ENCODE peak calls at places on chromosomes 3 and 15, in six cellular contexts. G is stomach, J is HCT116, F is fibroblast of villous mesenchyme, B is esophagus muscularis mucosa, Y is astrocyte. Z is an unnamed sample.

GRCh38 chr15:77988386-77989301 is 88.9 kb downstream of the TBC1D2B start:
- DNase-seq in J (no peak), G (no peak), F (no peak), Y (no peak), B (no peak), Z (no peak)

GRCh38 chr15:99605490-99605931 is 39.7 kb downstream of the MEF2A start:
- DNase-seq in Y (peak), G (no peak), J (no peak), B (no peak), F (no peak), Z (peak)

GRCh38 chr3:56835626-56836025 is 33.9 kb upstream of the ARHGEF3 start:
- DNase-seq in B (no peak), G (no peak), Y (peak), F (no peak), J (no peak), Z (peak)

GRCh38 chr3:8464668-8465067 is 37.0 kb upstream of the LMCD1 start:
- DNase-seq in Y (no peak), F (no peak), B (no peak), G (no peak), J (no peak), Z (no peak)

GRCh38 chr3:191236635-191237034 is 37.6 kb downstream of the OSTN start:
- DNase-seq in J (no peak), B (no peak), G (no peak), Y (peak), F (peak), Z (peak)

GRCh38 chr3:126849768-126850167 is 133.1 kb upstream of the PLXNA1 start:
- DNase-seq in J (no peak), B (peak), Y (no peak), G (no peak), F (no peak), Z (no peak)

GRCh38 chr15:91258436-91258779 is 158.4 kb downstream of the SV2B start:
- DNase-seq in J (no peak), B (no peak), Y (no peak), G (no peak), F (no peak), Z (no peak)

GRCh38 chr3:107117922-107118576 is 259.2 kb upstream of the CCDC54 start:
- DNase-seq in G (no peak), Y (peak), F (peak), J (peak), B (no peak), Z (peak)

GRCh38 chr15:52732551-52732950 is 53.4 kb upstream of the ATOSA start:
- DNase-seq in B (no peak), G (no peak), Y (no peak), J (no peak), F (no peak), Z (no peak)

GRCh38 chr3:23580337-23580736 is 225.4 kb upstream of the UBE2E1 start:
- DNase-seq in Y (peak), G (no peak), F (peak), B (no peak), J (no peak), Z (peak)

GRCh38 chr15:66883322-66883911 is 181.4 kb downstream of the SMAD6 start:
- DNase-seq in B (peak), J (peak), Y (peak), F (peak), G (peak), Z (peak)

GRCh38 chr15:64855206-64856000 is 13.7 kb downstream of the PLEKHO2 start:
- DNase-seq in Y (no peak), J (no peak), G (no peak), B (no peak), F (peak), Z (peak)

GRCh38 chr15:38475361-38475760 is 21.4 kb downstream of the FAM98B start:
- DNase-seq in J (no peak), G (no peak), B (no peak), Y (no peak), F (no peak), Z (no peak)

GRCh38 chr15:97933589-97933988 is 26.9 kb upstream of the ARRDC4 start:
- DNase-seq in J (no peak), G (no peak), B (no peak), F (no peak), Y (no peak), Z (no peak)

GRCh38 chr15:81337713-81338157 is 13.8 kb upstream of the STARD5 start:
- DNase-seq in F (no peak), B (no peak), G (no peak), J (no peak), Y (peak), Z (no peak)

GRCh38 chr3:197516517-197516889 is 39.3 kb downstream of the BDH1 start:
- DNase-seq in J (peak), B (no peak), Y (peak), G (peak), F (peak), Z (peak)

GRCh38 chr3:51712511-51712931 is 5.7 kb downstream of the GRM2 start:
- DNase-seq in J (no peak), Y (no peak), F (no peak), B (no peak), G (peak), Z (no peak)

GRCh38 chr3:184317201-184317600 is 2.8 kb downstream of the EIF4G1 start:
- DNase-seq in J (no peak), B (no peak), Y (no peak), G (no peak), F (no peak), Z (no peak)

GRCh38 chr3:52087728-52088127 is 31.4 kb upstream of the DUSP7 start:
- DNase-seq in F (no peak), G (no peak), Y (no peak), J (no peak), B (no peak), Z (no peak)

GRCh38 chr15:56886878-56887781 is 31.3 kb upstream of the TCF12 start:
- DNase-seq in B (peak), Y (peak), J (peak), G (peak), F (peak), Z (peak)
- TF ChIP-seq CTCF in B (no peak), Y (no peak), J (no peak), G (no peak), F (no peak), Z (no peak)

GRCh38 chr15:40872791-40873526 is 1.1 kb downstream of the RHOV start:
- DNase-seq in F (no peak), J (no peak), B (no peak), G (no peak), Y (no peak), Z (no peak)
- H3K4me3 ChIP-seq in F (no peak), J (peak), B (peak), G (peak), Y (peak), Z (peak)

GRCh38 chr3:129482721-129483120 is 42.7 kb downstream of the IFT122 start:
- DNase-seq in J (no peak), F (no peak), G (no peak), Y (no peak), B (no peak), Z (no peak)
- TF ChIP-seq CTCF in J (no peak), F (peak), G (no peak), Y (no peak), B (no peak), Z (no peak)

GRCh38 chr3:112632596-112632995 is 8.3 kb downstream of the CCDC80 start:
- DNase-seq in J (no peak), B (no peak), G (no peak), Y (no peak), F (no peak), Z (no peak)

GRCh38 chr3:112634786-112635541 is 6.0 kb downstream of the CCDC80 start:
- DNase-seq in B (no peak), G (no peak), F (peak), J (no peak), Y (no peak), Z (no peak)

GRCh38 chr3:112633757-112634156 is 7.2 kb downstream of the CCDC80 start:
- DNase-seq in G (no peak), J (no peak), B (no peak), F (peak), Y (no peak), Z (no peak)

GRCh38 chr3:112631257-112631656 is 9.7 kb downstream of the CCDC80 start:
- DNase-seq in Y (no peak), G (no peak), J (no peak), B (no peak), F (no peak), Z (no peak)

GRCh38 chr3:112633191-112633590 is 7.8 kb downstream of the CCDC80 start:
- DNase-seq in J (no peak), F (no peak), G (no peak), B (no peak), Y (no peak), Z (no peak)
- H3K4me3 ChIP-seq in J (no peak), F (peak), G (no peak), B (peak), Y (no peak), Z (no peak)

DNA sequence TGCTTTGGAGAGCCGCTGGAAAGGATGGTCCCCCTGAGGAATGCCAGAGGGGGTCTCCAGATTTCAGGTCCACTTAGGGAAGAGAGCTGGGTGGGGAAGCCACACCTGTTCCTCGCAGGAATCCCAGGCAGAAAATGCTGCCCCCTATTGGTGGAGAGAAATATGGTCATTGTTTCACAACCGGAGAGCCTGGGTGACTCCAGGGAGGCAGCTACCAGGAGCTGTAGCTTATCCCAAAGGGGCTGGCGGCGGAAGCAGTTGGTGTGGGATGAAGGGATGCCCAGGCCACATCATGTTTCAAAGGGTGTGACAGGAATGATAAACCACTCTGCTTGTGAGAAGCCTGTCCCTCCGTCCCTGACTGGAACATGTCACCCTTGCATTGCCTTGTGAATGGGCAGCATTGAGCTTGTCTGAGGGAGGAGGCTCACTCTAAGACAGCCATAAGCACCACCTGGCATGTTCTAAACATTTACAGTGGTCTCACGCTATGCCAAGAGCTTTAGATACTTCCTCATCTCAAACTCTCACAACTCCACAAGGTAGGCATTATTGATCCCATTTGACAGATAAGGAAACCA is 34.5 kb downstream of the POMGNT2 start:
- DNase-seq in B (no peak), J (peak), Y (no peak), F (no peak), G (no peak), Z (no peak)
- TF ChIP-seq CTCF in B (peak), J (peak), Y (peak), F (peak), G (no peak), Z (peak)

GRCh38 chr3:2477635-2478034 is 379.0 kb downstream of the CNTN4 start:
- DNase-seq in Y (no peak), G (no peak), J (no peak), F (no peak), B (no peak), Z (no peak)

DNA sequence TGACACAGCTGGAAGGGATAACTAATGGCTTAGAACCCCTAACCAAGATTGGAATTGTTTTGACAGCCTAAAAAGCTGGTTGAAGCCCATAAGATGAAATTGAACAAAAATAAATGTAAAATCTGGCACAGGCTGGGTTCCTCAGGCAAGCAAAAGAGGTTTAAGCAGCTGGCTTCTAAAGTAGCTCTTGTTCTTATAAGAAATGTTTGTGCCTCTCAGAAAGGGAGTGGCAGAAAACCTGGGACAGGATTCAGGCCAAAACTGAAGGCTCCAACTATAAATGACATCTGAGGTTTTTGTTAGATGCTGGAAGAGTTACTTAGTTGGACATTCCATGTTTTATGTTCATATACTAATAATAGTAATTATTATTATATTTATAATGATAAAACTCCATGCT is 378.3 kb downstream of the CNTN4 start:
- DNase-seq in F (no peak), G (no peak), B (no peak), Y (no peak), J (no peak), Z (no peak)
- H3K4me3 ChIP-seq in F (no peak), G (no peak), B (no peak), Y (no peak), J (no peak), Z (no peak)

GRCh38 chr3:125219261-125219701 is 6.7 kb upstream of the SLC12A8 start:
- DNase-seq in G (no peak), F (no peak), Y (no peak), B (no peak), J (no peak), Z (no peak)

GRCh38 chr3:125220183-125220582 is 7.6 kb upstream of the SLC12A8 start:
- DNase-seq in Y (no peak), B (no peak), G (no peak), J (no peak), F (no peak), Z (no peak)

DNA sequence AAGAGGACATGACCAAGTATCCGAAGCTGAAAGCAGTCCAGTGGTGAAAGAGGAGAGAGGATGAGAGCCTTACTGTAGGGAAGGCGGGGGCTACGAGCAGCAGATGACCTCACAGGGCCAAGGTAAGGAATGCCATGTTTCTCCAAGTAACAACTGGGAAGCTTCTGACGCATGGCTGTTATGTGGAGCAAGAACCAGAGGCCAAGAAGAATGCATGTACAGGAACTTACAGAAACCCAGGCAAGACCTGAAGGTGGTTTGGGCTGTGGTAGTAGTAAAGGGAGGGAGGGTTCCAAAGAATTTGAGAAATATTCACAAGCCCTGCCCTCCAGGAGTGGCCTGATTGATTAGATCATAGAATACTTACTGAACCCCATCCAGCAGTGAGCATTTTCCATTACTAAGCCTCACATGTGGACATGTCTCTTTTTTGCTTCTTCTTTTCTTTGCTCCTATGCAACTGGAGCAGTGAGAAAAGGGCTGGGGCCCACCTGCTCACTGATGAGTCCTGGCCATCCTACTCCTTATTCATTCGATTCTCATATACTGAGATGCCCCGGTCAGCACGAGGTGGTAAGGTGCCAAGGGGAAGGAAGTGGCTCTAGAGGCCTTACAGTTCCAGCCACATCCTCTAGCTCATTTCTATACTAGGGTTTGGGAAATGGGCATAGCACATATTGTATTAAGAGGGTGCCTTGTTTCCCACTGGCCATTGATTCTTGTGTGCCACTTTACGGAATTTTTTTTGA is 8.3 kb upstream of the SLC12A8 start:
- DNase-seq in Y (peak), B (no peak), F (peak), G (no peak), J (no peak), Z (no peak)
- TF ChIP-seq CTCF in Y (no peak), B (no peak), F (no peak), G (no peak), J (no peak), Z (no peak)

DNA sequence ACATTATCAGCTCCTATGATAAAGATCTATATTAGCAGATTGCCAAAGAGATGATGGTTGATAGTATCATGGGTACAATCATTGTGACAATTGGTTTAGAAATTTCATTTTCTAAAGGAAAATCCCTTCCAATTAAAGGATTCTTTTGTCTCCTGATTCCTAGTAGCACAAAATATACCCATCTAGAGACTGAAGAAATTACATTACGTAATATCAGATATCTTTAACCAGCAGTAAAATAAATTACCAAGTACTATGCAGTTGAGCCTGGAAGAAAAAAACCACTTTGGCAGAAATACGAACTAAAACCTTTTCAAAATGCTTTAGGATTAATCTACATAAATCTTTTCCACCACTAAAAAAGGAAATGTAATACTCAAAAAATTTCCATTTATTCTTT is 35.6 kb upstream of the SHC4 start:
- DNase-seq in J (no peak), F (no peak), B (no peak), G (no peak), Y (no peak), Z (no peak)
- H3K4me3 ChIP-seq in J (no peak), F (no peak), B (no peak), G (no peak), Y (no peak), Z (no peak)